ENCODE peak calls at places on chromosomes 1 and 21, in five cellular contexts. F is fibroblast of pulmonary artery; E is dermis blood vessel endothelial cell; D is WERI-Rb-1; N is CD4-positive, alpha-beta T cell. X is an unnamed sample.

GRCh38 chr1:8524637-8525157 is 206.8 kb downstream of the SLC45A1 start:
- DNase-seq in F (no peak), N (no peak), E (no peak), D (no peak), X (peak; percentile 25)

GRCh38 chr1:119674110-119674509 is 26.0 kb upstream of the ZNF697 start:
- DNase-seq in N (no peak), F (peak; percentile 67), E (peak; percentile 72), D (no peak), X (peak; percentile 39)

GRCh38 chr1:60470231-60470630 is 396.7 kb upstream of the C1orf87 start:
- DNase-seq in F (peak; percentile 48), E (peak; percentile 54), N (no peak), D (no peak), X (peak; percentile 40)

GRCh38 chr1:240008298-240008697 is 83.4 kb upstream of the FMN2 start:
- DNase-seq in E (no peak), F (no peak), N (no peak), D (no peak), X (no peak)

GRCh38 chr1:19656780-19657475 is 7.7 kb upstream of the HTR6 start:
- DNase-seq in F (no peak), E (no peak), D (no peak), N (no peak), X (no peak)

GRCh38 chr1:100358210-100358609 is 5.9 kb downstream of the CDC14A start:
- DNase-seq in N (no peak), F (peak; percentile 46), E (peak; percentile 66), D (no peak), X (peak; percentile 46)

GRCh38 chr1:222329493-222330045 is 218.3 kb downstream of the HHIPL2 start:
- DNase-seq in D (no peak), F (no peak), N (no peak), E (no peak), X (no peak)

GRCh38 chr1:4468804-4469514 is 185.4 kb upstream of the AJAP1 start:
- DNase-seq in N (no peak), D (no peak), E (no peak), F (no peak), X (no peak)

GRCh38 chr1:57637155-57637554 is 213.3 kb upstream of the DAB1 start:
- DNase-seq in E (peak; percentile 27), N (no peak), F (peak; percentile 77), D (no peak), X (peak; percentile 81)

GRCh38 chr1:38403667-38404066 is 357.1 kb upstream of the POU3F1 start:
- DNase-seq in N (no peak), D (peak; percentile 12), E (no peak), F (no peak), X (no peak)

GRCh38 chr1:158716335-158716734 is 4.2 kb downstream of the OR6K3 start:
- DNase-seq in D (no peak), N (no peak), E (no peak), F (no peak), X (no peak)

GRCh38 chr1:51329443-51330325 is 678 bp downstream of the TTC39A start:
- DNase-seq in E (no peak), N (no peak), D (no peak), F (no peak), X (no peak)

GRCh38 chr1:185787238-185787637 is 53.0 kb downstream of the HMCN1 start:
- DNase-seq in E (no peak), F (no peak), D (no peak), N (no peak), X (no peak)

GRCh38 chr1:159921251-159921650 is 4.1 kb downstream of the TAGLN2 start:
- DNase-seq in F (no peak), E (peak; percentile 41), D (no peak), N (no peak), X (no peak)

GRCh38 chr1:226110249-226111108 is 48.0 kb downstream of the H3-3A start:
- DNase-seq in F (peak; percentile 81), D (peak; percentile 50), N (peak; percentile 18), E (peak; percentile 75), X (peak; percentile 63)

GRCh38 chr1:212512731-212513559 is 80.2 kb downstream of the NENF start:
- DNase-seq in N (no peak), E (no peak), F (no peak), D (peak; percentile 31), X (peak; percentile 27)

GRCh38 chr1:55708781-55709180 is 493.6 kb upstream of the USP24 start:
- DNase-seq in E (no peak), F (no peak), D (no peak), N (no peak), X (peak; percentile 86)

GRCh38 chr1:228455715-228456114 is 31.5 kb upstream of the RNF187 start:
- DNase-seq in E (peak; percentile 36), F (peak; percentile 49), N (no peak), D (no peak), X (peak; percentile 50)

GRCh38 chr1:16955186-16955585 is 25.2 kb downstream of the MFAP2 start:
- DNase-seq in E (no peak), F (no peak), N (no peak), D (no peak), X (no peak)

GRCh38 chr21:33874161-33874560 is 41.4 kb downstream of the ATP5PO start:
- DNase-seq in E (no peak), N (no peak), F (no peak), D (no peak), X (no peak)

GRCh38 chr1:159040206-159040605 is 30.5 kb downstream of the IFI16 start:
- DNase-seq in D (no peak), F (peak; percentile 50), E (no peak), N (no peak), X (peak; percentile 77)

GRCh38 chr1:220732137-220732536 is 16.0 kb upstream of the MTARC2 start:
- DNase-seq in D (no peak), N (no peak), F (no peak), E (peak; percentile 65), X (no peak)

GRCh38 chr1:237025358-237026074 is 16.5 kb upstream of the RYR2 start:
- DNase-seq in D (no peak), N (no peak), E (no peak), F (no peak), X (no peak)

GRCh38 chr1:5645135-5645399 is 347.2 kb downstream of the NPHP4 start:
- DNase-seq in F (no peak), N (no peak), D (no peak), E (no peak), X (no peak)

GRCh38 chr1:187928288-187928687 is 1099.5 kb downstream of the PLA2G4A start:
- DNase-seq in D (peak; percentile 15), F (peak; percentile 56), E (peak; percentile 72), N (no peak), X (peak; percentile 0)

GRCh38 chr21:37253991-37254390 is 13.1 kb downstream of the VPS26C start:
- DNase-seq in N (no peak), E (no peak), F (no peak), D (no peak), X (peak; percentile 66)

GRCh38 chr1:12811409-12811784 is 19.8 kb downstream of the PRAMEF11 start:
- DNase-seq in N (no peak), F (no peak), D (no peak), E (no peak), X (peak; percentile 6)

GRCh38 chr1:89465201-89465600 is 59.4 kb upstream of the LRRC8B start:
- DNase-seq in N (no peak), F (peak; percentile 4), E (no peak), D (no peak), X (no peak)

GRCh38 chr1:160377585-160378206 is 10.8 kb downstream of the NHLH1 start:
- DNase-seq in D (no peak), N (no peak), F (peak; percentile 10), E (no peak), X (peak; percentile 47)

GRCh38 chr1:89516055-89516454 is 8.6 kb upstream of the LRRC8B start:
- DNase-seq in N (no peak), E (peak; percentile 50), F (peak; percentile 51), D (no peak), X (peak; percentile 33)

GRCh38 chr1:42214447-42214871 is 49.9 kb upstream of the GUCA2A start:
- DNase-seq in N (no peak), F (peak; percentile 86), E (peak; percentile 81), D (no peak), X (peak; percentile 79)